ENCODE peak calls at places on chromosomes 2 and 18, in four cellular contexts. One of them, this sample, is unnamed.
A peak's percentile ranks its signal among the peaks of the same experiment; 100 is the strongest.

GRCh38 chr2:28424799-28425492 is 32.3 kb downstream of the FOSL2 start:
- DNase-seq in HepG2: no peak
- DNase-seq in A549: no peak
- DNase-seq in IMR-90: no peak
- DNase-seq in this sample: no peak

GRCh38 chr2:174145827-174146226 is 102.5 kb downstream of the OLA1 start:
- DNase-seq in HepG2: peak; percentile 25
- DNase-seq in A549: no peak
- DNase-seq in IMR-90: no peak
- DNase-seq in this sample: peak; percentile 26

GRCh38 chr2:18910843-18911242 is 321.5 kb upstream of the NT5C1B start:
- DNase-seq in HepG2: no peak
- DNase-seq in A549: no peak
- DNase-seq in IMR-90: peak; percentile 74
- DNase-seq in this sample: no peak

GRCh38 chr2:113138428-113139322 is 11.3 kb downstream of the IL1RN start:
- DNase-seq in HepG2: peak; percentile 76
- DNase-seq in A549: peak; percentile 52
- DNase-seq in IMR-90: peak; percentile 66
- DNase-seq in this sample: no peak

GRCh38 chr2:157178865-157179264 is 78.6 kb upstream of the GALNT5 start:
- DNase-seq in HepG2: no peak
- DNase-seq in A549: no peak
- DNase-seq in IMR-90: no peak
- DNase-seq in this sample: peak; percentile 20

GRCh38 chr18:77205769-77206168 is 43.9 kb upstream of the GALR1 start:
- DNase-seq in HepG2: no peak
- DNase-seq in A549: no peak
- DNase-seq in IMR-90: no peak
- DNase-seq in this sample: no peak

GRCh38 chr18:52715961-52716360 is 376.0 kb downstream of the DCC start:
- DNase-seq in HepG2: no peak
- DNase-seq in A549: no peak
- DNase-seq in IMR-90: no peak
- DNase-seq in this sample: no peak

GRCh38 chr2:200379481-200380120 is 73.1 kb downstream of the SPATS2L start:
- DNase-seq in HepG2: no peak
- DNase-seq in A549: no peak
- DNase-seq in IMR-90: no peak
- DNase-seq in this sample: peak; percentile 32

GRCh38 chr18:13232060-13232917 is 13.7 kb downstream of the LDLRAD4 start:
- DNase-seq in HepG2: no peak
- DNase-seq in A549: no peak
- DNase-seq in IMR-90: no peak
- DNase-seq in this sample: no peak

GRCh38 chr2:37357053-37357452 is 12.6 kb downstream of the QPCT start:
- DNase-seq in HepG2: no peak
- DNase-seq in A549: no peak
- DNase-seq in IMR-90: peak; percentile 16
- DNase-seq in this sample: no peak

GRCh38 chr18:78021196-78021595 is 771.5 kb downstream of the GALR1 start:
- DNase-seq in HepG2: no peak
- DNase-seq in A549: no peak
- DNase-seq in IMR-90: no peak
- DNase-seq in this sample: no peak

GRCh38 chr2:158253170-158253569 is 151.5 kb downstream of the UPP2 start:
- DNase-seq in HepG2: no peak
- DNase-seq in A549: no peak
- DNase-seq in IMR-90: no peak
- DNase-seq in this sample: no peak

GRCh38 chr18:74499633-74500032 is 3.5 kb downstream of the CNDP2 start:
- DNase-seq in HepG2: no peak
- DNase-seq in A549: no peak
- DNase-seq in IMR-90: no peak
- DNase-seq in this sample: peak; percentile 18

GRCh38 chr18:21179590-21180220 is 62.3 kb upstream of the GREB1L start:
- DNase-seq in HepG2: peak; percentile 52
- DNase-seq in A549: peak; percentile 25
- DNase-seq in IMR-90: peak; percentile 73
- DNase-seq in this sample: peak; percentile 59

GRCh38 chr2:127577503-127577902 is 42.0 kb downstream of the MYO7B start:
- DNase-seq in HepG2: no peak
- DNase-seq in A549: no peak
- DNase-seq in IMR-90: no peak
- DNase-seq in this sample: no peak

GRCh38 chr2:217685255-217685605 is 317.6 kb downstream of the TNS1 start:
- DNase-seq in HepG2: peak; percentile 65
- DNase-seq in A549: peak; percentile 60
- DNase-seq in IMR-90: peak; percentile 95
- DNase-seq in this sample: peak; percentile 21

GRCh38 chr2:204122425-204122824 is 185.9 kb downstream of the ICOS start:
- DNase-seq in HepG2: no peak
- DNase-seq in A549: no peak
- DNase-seq in IMR-90: no peak
- DNase-seq in this sample: no peak

GRCh38 chr2:234615643-234616356 is 118.9 kb upstream of the ARL4C start:
- DNase-seq in HepG2: peak; percentile 33
- DNase-seq in A549: no peak
- DNase-seq in IMR-90: peak; percentile 36
- DNase-seq in this sample: no peak

GRCh38 chr18:79857082-79857661 is 59.4 kb downstream of the KCNG2 start:
- DNase-seq in HepG2: peak; percentile 19
- DNase-seq in A549: peak; percentile 31
- DNase-seq in IMR-90: peak; percentile 58
- DNase-seq in this sample: no peak

GRCh38 chr2:218286570-218287459 is 5.5 kb downstream of the TMBIM1 start:
- DNase-seq in HepG2: peak; percentile 96
- DNase-seq in A549: peak; percentile 91
- DNase-seq in IMR-90: peak; percentile 94
- DNase-seq in this sample: peak; percentile 78

GRCh38 chr2:126881591-126881990 is 17.1 kb upstream of the TEX51 start:
- DNase-seq in HepG2: no peak
- DNase-seq in A549: no peak
- DNase-seq in IMR-90: no peak
- DNase-seq in this sample: no peak

GRCh38 chr18:43278401-43278800 is 1.1 kb upstream of the SYT4 start:
- DNase-seq in HepG2: no peak
- DNase-seq in A549: no peak
- DNase-seq in IMR-90: no peak
- DNase-seq in this sample: no peak

GRCh38 chr2:109613922-109614714 is at the start of the genes SEPTIN10 and SOWAHC:
- DNase-seq in HepG2: peak; percentile 98
- DNase-seq in A549: peak; percentile 63
- DNase-seq in IMR-90: peak; percentile 99
- DNase-seq in this sample: peak; percentile 96

GRCh38 chr2:13919981-13920382 is 712.5 kb upstream of the LRATD1 start:
- DNase-seq in HepG2: no peak
- DNase-seq in A549: no peak
- DNase-seq in IMR-90: no peak
- DNase-seq in this sample: no peak

GRCh38 chr2:27442282-27442980 is at the start of gene KRTCAP3:
- DNase-seq in HepG2: no peak
- DNase-seq in A549: no peak
- DNase-seq in IMR-90: no peak
- DNase-seq in this sample: peak; percentile 91

DNA sequence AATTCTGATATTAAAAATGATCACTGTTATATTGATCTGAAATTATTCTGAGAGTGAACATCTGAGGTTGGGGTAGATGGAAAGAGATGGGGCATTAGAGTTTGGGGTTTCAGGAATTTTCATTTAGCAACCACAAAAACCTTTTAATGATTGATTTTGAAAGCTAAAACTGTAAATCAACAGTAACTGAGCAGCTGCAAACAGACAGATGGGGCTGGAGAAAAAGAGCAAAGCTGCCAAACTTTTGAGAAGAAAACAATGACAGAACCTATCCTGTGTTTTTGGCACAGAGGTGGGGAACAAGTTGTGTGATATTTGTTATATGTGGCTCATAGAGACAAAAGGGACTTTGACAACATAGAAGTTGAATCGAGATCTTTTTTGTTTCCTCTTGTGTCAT is 415.7 kb upstream of the DSEL start:
- DNase-seq in HepG2: no peak
- DNase-seq in A549: no peak
- DNase-seq in IMR-90: no peak
- DNase-seq in this sample: no peak
- TF ChIP-seq USF2 in HepG2: no peak
- TF ChIP-seq USF2 in A549: no peak
- TF ChIP-seq USF2 in IMR-90: no peak
- TF ChIP-seq USF2 in this sample: no peak

GRCh38 chr18:3593904-3594759 is 144.2 kb downstream of the TGIF1 start:
- DNase-seq in HepG2: peak; percentile 96
- DNase-seq in A549: peak; percentile 81
- DNase-seq in IMR-90: peak; percentile 98
- DNase-seq in this sample: peak; percentile 91
- TF ChIP-seq USF2 in HepG2: no peak
- TF ChIP-seq USF2 in A549: no peak
- TF ChIP-seq USF2 in IMR-90: no peak
- TF ChIP-seq USF2 in this sample: no peak

GRCh38 chr2:24297663-24298062 is 62.7 kb downstream of the ITSN2 start:
- DNase-seq in HepG2: no peak
- DNase-seq in A549: no peak
- DNase-seq in IMR-90: peak; percentile 36
- DNase-seq in this sample: no peak

GRCh38 chr2:24304621-24305020 is 55.7 kb downstream of the ITSN2 start:
- DNase-seq in HepG2: no peak
- DNase-seq in A549: no peak
- DNase-seq in IMR-90: peak; percentile 54
- DNase-seq in this sample: no peak

GRCh38 chr2:24304098-24304497 is 56.2 kb downstream of the ITSN2 start:
- DNase-seq in HepG2: peak; percentile 38
- DNase-seq in A549: no peak
- DNase-seq in IMR-90: peak; percentile 97
- DNase-seq in this sample: no peak

GRCh38 chr2:24301599-24301998 is 58.7 kb downstream of the ITSN2 start:
- DNase-seq in HepG2: no peak
- DNase-seq in A549: no peak
- DNase-seq in IMR-90: no peak
- DNase-seq in this sample: no peak
- TF ChIP-seq USF2 in HepG2: no peak
- TF ChIP-seq USF2 in A549: no peak
- TF ChIP-seq USF2 in IMR-90: no peak
- TF ChIP-seq USF2 in this sample: no peak

DNA sequence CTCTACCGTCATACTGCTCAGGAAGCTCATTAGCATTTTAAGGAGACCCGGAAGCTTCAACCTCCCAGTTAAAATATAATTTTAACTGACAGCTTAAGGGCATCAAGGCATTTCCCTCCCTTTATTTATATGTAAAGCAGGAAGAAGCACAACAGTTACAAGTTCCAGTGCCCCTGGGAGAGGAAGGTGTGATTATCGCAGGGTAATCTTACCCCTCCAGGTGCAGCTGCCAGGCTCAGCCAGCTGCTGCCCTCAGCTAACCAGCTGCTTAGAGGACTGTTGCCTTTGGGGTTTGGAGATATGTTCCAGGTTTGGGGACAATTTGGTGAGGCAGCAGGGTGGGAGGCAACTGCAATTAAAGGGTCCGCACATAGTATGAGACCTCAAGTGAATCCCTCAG is 55.3 kb upstream of the SETBP1 start:
- DNase-seq in HepG2: no peak
- DNase-seq in A549: no peak
- DNase-seq in IMR-90: no peak
- DNase-seq in this sample: no peak
- TF ChIP-seq USF2 in HepG2: no peak
- TF ChIP-seq USF2 in A549: no peak
- TF ChIP-seq USF2 in IMR-90: no peak
- TF ChIP-seq USF2 in this sample: no peak

GRCh38 chr2:45006041-45006941 is 3.0 kb downstream of the SIX2 start:
- DNase-seq in HepG2: no peak
- DNase-seq in A549: no peak
- DNase-seq in IMR-90: no peak
- DNase-seq in this sample: no peak
- TF ChIP-seq USF2 in HepG2: no peak
- TF ChIP-seq USF2 in A549: no peak
- TF ChIP-seq USF2 in IMR-90: no peak
- TF ChIP-seq USF2 in this sample: no peak

GRCh38 chr2:83162421-83162820 is 1296.7 kb downstream of the SUCLG1 start:
- DNase-seq in HepG2: no peak
- DNase-seq in A549: no peak
- DNase-seq in IMR-90: no peak
- DNase-seq in this sample: no peak
- TF ChIP-seq USF2 in HepG2: no peak
- TF ChIP-seq USF2 in A549: no peak
- TF ChIP-seq USF2 in IMR-90: no peak
- TF ChIP-seq USF2 in this sample: no peak